ENCODE peak calls at places on chromosome 4, in nine cellular contexts. K, F, E, D, Q, G, W, U and I are unnamed samples.

GRCh38 chr4:3440979-3441500 is 728 bp upstream of the HGFAC start:
- DNase-seq in K (no peak), F (no peak), E (no peak), D (no peak), Q (no peak), G (peak), W (peak), U (no peak), I (no peak)

GRCh38 chr4:61277785-61278184 is 77.7 kb downstream of the ADGRL3 start:
- DNase-seq in K (no peak), F (no peak), E (no peak), D (no peak), Q (no peak), G (no peak), W (no peak), U (no peak), I (no peak)

GRCh38 chr4:182258441-182259031 is 15.3 kb downstream of the TENM3 start:
- DNase-seq in K (no peak), F (no peak), E (no peak), D (no peak), Q (no peak), G (no peak), W (no peak), U (no peak), I (no peak)

GRCh38 chr4:46425775-46426400 is 36.0 kb upstream of the GABRA2 start:
- DNase-seq in K (no peak), F (no peak), E (no peak), D (no peak), Q (no peak), G (no peak), W (no peak), U (no peak), I (no peak)

GRCh38 chr4:47704693-47705325 is 133.1 kb downstream of the CORIN start:
- DNase-seq in K (peak), F (no peak), E (peak), D (no peak), Q (no peak), G (peak), W (peak), U (peak), I (no peak)

GRCh38 chr4:158962396-158962795 is 140.5 kb upstream of the RAPGEF2 start:
- DNase-seq in K (no peak), F (no peak), E (no peak), D (no peak), Q (no peak), G (no peak), W (no peak), U (no peak), I (no peak)

GRCh38 chr4:112908511-112908910 is 140.9 kb upstream of the ANK2 start:
- DNase-seq in K (no peak), F (no peak), E (no peak), D (no peak), Q (no peak), G (no peak), W (no peak), U (peak), I (no peak)

GRCh38 chr4:128349921-128350320 is 62.3 kb upstream of the PGRMC2 start:
- DNase-seq in K (no peak), F (no peak), E (no peak), D (no peak), Q (no peak), G (no peak), W (no peak), U (peak), I (no peak)

GRCh38 chr4:106238819-106239420 is 77.1 kb downstream of the TBCK start:
- DNase-seq in K (no peak), F (peak), E (peak), D (no peak), Q (no peak), G (peak), W (no peak), U (peak), I (no peak)

GRCh38 chr4:48173055-48173991 is 39.3 kb upstream of the TXK start:
- DNase-seq in K (no peak), F (peak), E (no peak), D (no peak), Q (no peak), G (peak), W (peak), U (peak), I (no peak)

GRCh38 chr4:159141193-159141592 is 38.3 kb downstream of the RAPGEF2 start:
- DNase-seq in K (no peak), F (no peak), E (no peak), D (no peak), Q (no peak), G (no peak), W (no peak), U (no peak), I (no peak)

GRCh38 chr4:182089326-182089725 is 153.9 kb upstream of the TENM3 start:
- DNase-seq in K (no peak), F (no peak), E (no peak), D (no peak), Q (no peak), G (no peak), W (no peak), U (no peak), I (no peak)

GRCh38 chr4:17153572-17153971 is 255.1 kb upstream of the LDB2 start:
- DNase-seq in K (no peak), F (no peak), E (no peak), D (no peak), Q (no peak), G (no peak), W (no peak), U (no peak), I (no peak)

GRCh38 chr4:122293374-122294365 is 85.1 kb upstream of the ADAD1 start:
- DNase-seq in K (no peak), F (no peak), E (no peak), D (no peak), Q (no peak), G (peak), W (no peak), U (no peak), I (no peak)